ENCODE peak calls at places on chromosomes 7 and 10, in seven cellular contexts. G is NCI-H2081; L is stimulated activated CD4-positive, alpha-beta T cell treated with anti-CD3 and anti-CD28 coated beads, Interleukin-1b, Interleukin-23, amount 100 ng/mL, for 24 hours; P is GM04503; H is activated CD4-positive, alpha-beta T cell treated with anti-CD3 and anti-CD28 coated beads, Interleukin-2, amount 10 ng/mL, durations not matched to agents 24 days and 14 days; W is dermis microvascular lymphatic vessel endothelial cell; V is amniotic stem cell. E is an unnamed sample.

GRCh38 chr10:42367532-42368230 is 270.7 kb downstream of the ZNF33B start:
- DNase-seq in G (peak), L (no peak), P (no peak), H (peak), W (peak), V (peak), E (peak)

GRCh38 chr7:45174328-45174610 is 16.7 kb downstream of the RAMP3 start:
- DNase-seq in G (no peak), L (no peak), P (no peak), H (no peak), W (no peak), V (no peak), E (no peak)

GRCh38 chr10:102714621-102715455 is at the start of gene SFXN2:
- DNase-seq in G (no peak), L (peak), P (no peak), H (peak), W (no peak), V (no peak), E (no peak)

GRCh38 chr10:13016886-13017285 is 15.4 kb upstream of the CCDC3 start:
- DNase-seq in G (no peak), L (no peak), P (no peak), H (no peak), W (no peak), V (no peak), E (no peak)

GRCh38 chr7:90587766-90588165 is 8.4 kb upstream of the CDK14 start:
- DNase-seq in G (no peak), L (no peak), P (no peak), H (no peak), W (no peak), V (no peak), E (no peak)

GRCh38 chr7:102169651-102170416 is 116.8 kb upstream of the SH2B2 start:
- DNase-seq in G (no peak), L (no peak), P (no peak), H (no peak), W (peak), V (no peak), E (no peak)

GRCh38 chr10:69348824-69349541 is 67.7 kb downstream of the TACR2 start:
- DNase-seq in G (peak), L (no peak), P (peak), H (peak), W (no peak), V (peak), E (peak)

GRCh38 chr7:26307226-26307625 is 15.6 kb downstream of the SNX10 start:
- DNase-seq in G (no peak), L (no peak), P (no peak), H (no peak), W (no peak), V (no peak), E (no peak)

GRCh38 chr10:84715911-84716310 is 387.5 kb downstream of the CCSER2 start:
- DNase-seq in G (peak), L (no peak), P (no peak), H (peak), W (peak), V (no peak), E (no peak)

GRCh38 chr10:21172774-21173432 is 275.8 kb upstream of the NEBL start:
- DNase-seq in G (no peak), L (no peak), P (no peak), H (no peak), W (no peak), V (no peak), E (no peak)

GRCh38 chr10:1754506-1755177 is 17.3 kb upstream of the ADARB2 start:
- DNase-seq in G (no peak), L (no peak), P (no peak), H (peak), W (no peak), V (no peak), E (no peak)

GRCh38 chr10:70744617-70745138 is 40.5 kb downstream of the TBATA start:
- DNase-seq in G (no peak), L (no peak), P (no peak), H (no peak), W (no peak), V (no peak), E (no peak)

GRCh38 chr7:16004661-16005060 is 318.2 kb upstream of the MEOX2 start:
- DNase-seq in G (no peak), L (no peak), P (no peak), H (no peak), W (no peak), V (no peak), E (no peak)

GRCh38 chr7:140391634-140392033 is 6.7 kb downstream of the SLC37A3 start:
- DNase-seq in G (no peak), L (no peak), P (no peak), H (no peak), W (no peak), V (no peak), E (no peak)

GRCh38 chr10:12539350-12540164 is 190.2 kb downstream of the CAMK1D start:
- DNase-seq in G (no peak), L (no peak), P (no peak), H (no peak), W (no peak), V (no peak), E (no peak)

GRCh38 chr10:7763929-7764328 is 23.9 kb downstream of the KIN start:
- DNase-seq in G (no peak), L (no peak), P (no peak), H (no peak), W (no peak), V (no peak), E (no peak)

GRCh38 chr7:2214636-2215035 is 18.1 kb downstream of the MAD1L1 start:
- DNase-seq in G (no peak), L (no peak), P (no peak), H (no peak), W (no peak), V (no peak), E (no peak)

GRCh38 chr10:78196964-78197363 is 163.3 kb downstream of the RPS24 start:
- DNase-seq in G (no peak), L (no peak), P (peak), H (no peak), W (no peak), V (no peak), E (peak)

GRCh38 chr10:46264737-46265368 is 21.9 kb upstream of the ANTXRL start:
- DNase-seq in G (no peak), L (no peak), P (no peak), H (peak), W (no peak), V (no peak), E (no peak)

GRCh38 chr7:153641202-153641601 is 411.0 kb upstream of the DPP6 start:
- DNase-seq in G (no peak), L (no peak), P (no peak), H (no peak), W (no peak), V (no peak), E (no peak)

GRCh38 chr10:8365935-8366911 is 311.7 kb downstream of the GATA3 start:
- DNase-seq in G (no peak), L (peak), P (no peak), H (peak), W (no peak), V (no peak), E (no peak)

GRCh38 chr7:121798896-121799295 is 74.1 kb upstream of the PTPRZ1 start:
- DNase-seq in G (no peak), L (no peak), P (no peak), H (no peak), W (no peak), V (no peak), E (no peak)

GRCh38 chr10:97715259-97715874 is 1.8 kb downstream of the MARVELD1 start:
- DNase-seq in G (no peak), L (no peak), P (no peak), H (no peak), W (no peak), V (no peak), E (no peak)

E was measured in HS-5.